ENCODE peak calls at places on chromosomes 3 and 15, in ten cellular contexts. One of them, this sample, is unnamed.

GRCh38 chr15:90265271-90266060 is at the start of gene NGRN:
- DNase-seq in uterus: peak; percentile 90
- DNase-seq in left lung: peak; percentile 95
- DNase-seq in AG04450: peak; percentile 53
- DNase-seq in endodermal cell: peak; percentile 92
- DNase-seq in body of pancreas: peak; percentile 92
- DNase-seq in suprapubic skin: peak; percentile 96
- DNase-seq in CD8-positive, alpha-beta memory T cell: peak; percentile 95
- DNase-seq in CD4-positive, alpha-beta memory T cell: peak; percentile 95
- DNase-seq in HCT116: peak; percentile 81
- DNase-seq in this sample: peak; percentile 43

GRCh38 chr3:82475306-82475705 is 713.9 kb upstream of the GBE1 start:
- DNase-seq in left lung: no peak
- DNase-seq in HCT116: no peak
- DNase-seq in AG04450: no peak
- DNase-seq in CD4-positive, alpha-beta memory T cell: no peak
- DNase-seq in suprapubic skin: no peak
- DNase-seq in body of pancreas: no peak
- DNase-seq in CD8-positive, alpha-beta memory T cell: no peak
- DNase-seq in uterus: no peak
- DNase-seq in endodermal cell: no peak
- DNase-seq in this sample: no peak

GRCh38 chr3:134040066-134040465 is 10.3 kb upstream of the SLCO2A1 start:
- DNase-seq in CD8-positive, alpha-beta memory T cell: no peak
- DNase-seq in uterus: no peak
- DNase-seq in body of pancreas: no peak
- DNase-seq in AG04450: no peak
- DNase-seq in HCT116: no peak
- DNase-seq in CD4-positive, alpha-beta memory T cell: no peak
- DNase-seq in suprapubic skin: no peak
- DNase-seq in endodermal cell: no peak
- DNase-seq in left lung: no peak
- DNase-seq in this sample: no peak

GRCh38 chr3:113167929-113168771 is 43.2 kb upstream of the BOC start:
- DNase-seq in endodermal cell: no peak
- DNase-seq in suprapubic skin: no peak
- DNase-seq in AG04450: no peak
- DNase-seq in uterus: peak; percentile 69
- DNase-seq in HCT116: no peak
- DNase-seq in left lung: no peak
- DNase-seq in CD8-positive, alpha-beta memory T cell: no peak
- DNase-seq in body of pancreas: no peak
- DNase-seq in CD4-positive, alpha-beta memory T cell: no peak
- DNase-seq in this sample: no peak

GRCh38 chr3:76638006-76638405 is 401.9 kb upstream of the ROBO2 start:
- DNase-seq in CD8-positive, alpha-beta memory T cell: no peak
- DNase-seq in AG04450: no peak
- DNase-seq in suprapubic skin: no peak
- DNase-seq in HCT116: no peak
- DNase-seq in uterus: no peak
- DNase-seq in body of pancreas: no peak
- DNase-seq in CD4-positive, alpha-beta memory T cell: no peak
- DNase-seq in left lung: no peak
- DNase-seq in endodermal cell: no peak
- DNase-seq in this sample: no peak

GRCh38 chr15:77684341-77685081 is 51.8 kb upstream of the LINGO1 start:
- DNase-seq in endodermal cell: no peak
- DNase-seq in HCT116: no peak
- DNase-seq in CD4-positive, alpha-beta memory T cell: no peak
- DNase-seq in uterus: no peak
- DNase-seq in suprapubic skin: no peak
- DNase-seq in body of pancreas: no peak
- DNase-seq in left lung: no peak
- DNase-seq in AG04450: no peak
- DNase-seq in CD8-positive, alpha-beta memory T cell: no peak
- DNase-seq in this sample: no peak

GRCh38 chr3:169299897-169300296 is 363.6 kb downstream of the MECOM start:
- DNase-seq in AG04450: no peak
- DNase-seq in CD4-positive, alpha-beta memory T cell: no peak
- DNase-seq in endodermal cell: no peak
- DNase-seq in left lung: no peak
- DNase-seq in uterus: no peak
- DNase-seq in suprapubic skin: no peak
- DNase-seq in CD8-positive, alpha-beta memory T cell: no peak
- DNase-seq in body of pancreas: no peak
- DNase-seq in HCT116: no peak
- DNase-seq in this sample: no peak

GRCh38 chr3:134651347-134652041 is 672 bp upstream of the KY start:
- DNase-seq in endodermal cell: no peak
- DNase-seq in body of pancreas: peak; percentile 11
- DNase-seq in uterus: peak; percentile 57
- DNase-seq in HCT116: no peak
- DNase-seq in suprapubic skin: peak; percentile 66
- DNase-seq in CD8-positive, alpha-beta memory T cell: no peak
- DNase-seq in CD4-positive, alpha-beta memory T cell: no peak
- DNase-seq in left lung: peak; percentile 62
- DNase-seq in AG04450: no peak
- DNase-seq in this sample: no peak

GRCh38 chr15:25501828-25502446 is 63.1 kb upstream of the UBE3A start:
- DNase-seq in suprapubic skin: no peak
- DNase-seq in uterus: no peak
- DNase-seq in endodermal cell: peak; percentile 68
- DNase-seq in AG04450: no peak
- DNase-seq in CD8-positive, alpha-beta memory T cell: peak; percentile 13
- DNase-seq in CD4-positive, alpha-beta memory T cell: no peak
- DNase-seq in left lung: no peak
- DNase-seq in body of pancreas: peak; percentile 25
- DNase-seq in HCT116: peak; percentile 27
- DNase-seq in this sample: no peak

GRCh38 chr3:110521019-110521418 is 550.6 kb upstream of the NECTIN3 start:
- DNase-seq in HCT116: peak; percentile 41
- DNase-seq in AG04450: peak; percentile 85
- DNase-seq in CD8-positive, alpha-beta memory T cell: no peak
- DNase-seq in uterus: no peak
- DNase-seq in CD4-positive, alpha-beta memory T cell: no peak
- DNase-seq in left lung: no peak
- DNase-seq in body of pancreas: no peak
- DNase-seq in endodermal cell: no peak
- DNase-seq in suprapubic skin: no peak
- DNase-seq in this sample: peak; percentile 27

DNA sequence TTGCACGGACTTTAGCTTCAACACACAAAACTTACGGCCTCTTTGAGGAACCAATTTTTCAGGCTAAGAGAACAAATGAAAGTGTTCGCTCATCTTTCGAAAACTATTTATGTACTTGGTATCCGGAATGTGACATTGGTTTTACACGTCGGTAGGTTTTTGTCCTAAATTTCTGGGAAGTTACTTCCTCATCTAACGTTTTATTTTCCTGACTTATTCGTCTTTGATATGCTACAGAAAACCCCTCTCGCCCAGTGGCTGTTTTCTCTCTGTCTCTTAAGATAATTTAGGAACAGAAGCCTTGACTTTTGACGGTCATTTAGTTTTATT is 879 bp upstream of the GREM1 start:
- DNase-seq in body of pancreas: no peak
- DNase-seq in uterus: no peak
- DNase-seq in CD8-positive, alpha-beta memory T cell: no peak
- DNase-seq in suprapubic skin: no peak
- DNase-seq in left lung: no peak
- DNase-seq in AG04450: no peak
- DNase-seq in CD4-positive, alpha-beta memory T cell: no peak
- DNase-seq in endodermal cell: no peak
- DNase-seq in HCT116: no peak
- DNase-seq in this sample: no peak
- H3K27ac ChIP-seq in body of pancreas: no peak overlapping the region
- H3K27ac ChIP-seq in uterus: peak overlapping the region; percentile 46
- H3K27ac ChIP-seq in CD8-positive, alpha-beta memory T cell: no peak overlapping the region
- H3K27ac ChIP-seq in suprapubic skin: peak overlapping the region; percentile 57
- H3K27ac ChIP-seq in left lung: no peak overlapping the region
- H3K27ac ChIP-seq in AG04450: peak overlapping the region; percentile 93
- H3K27ac ChIP-seq in CD4-positive, alpha-beta memory T cell: no peak overlapping the region
- H3K27ac ChIP-seq in endodermal cell: peak overlapping the region; percentile 27
- H3K27ac ChIP-seq in HCT116: no peak overlapping the region
- H3K27ac ChIP-seq in this sample: no peak overlapping the region

GRCh38 chr3:4714045-4714444 is 220.9 kb downstream of the ITPR1 start:
- DNase-seq in suprapubic skin: no peak
- DNase-seq in uterus: no peak
- DNase-seq in CD8-positive, alpha-beta memory T cell: no peak
- DNase-seq in AG04450: no peak
- DNase-seq in endodermal cell: no peak
- DNase-seq in body of pancreas: no peak
- DNase-seq in HCT116: no peak
- DNase-seq in left lung: no peak
- DNase-seq in CD4-positive, alpha-beta memory T cell: no peak
- DNase-seq in this sample: no peak

GRCh38 chr3:4712109-4712508 is 219.0 kb downstream of the ITPR1 start:
- DNase-seq in uterus: no peak
- DNase-seq in endodermal cell: no peak
- DNase-seq in AG04450: no peak
- DNase-seq in body of pancreas: peak; percentile 42
- DNase-seq in CD4-positive, alpha-beta memory T cell: no peak
- DNase-seq in CD8-positive, alpha-beta memory T cell: no peak
- DNase-seq in suprapubic skin: no peak
- DNase-seq in left lung: peak; percentile 81
- DNase-seq in HCT116: peak; percentile 21
- DNase-seq in this sample: peak; percentile 98

GRCh38 chr3:4710191-4710590 is 217.0 kb downstream of the ITPR1 start:
- DNase-seq in body of pancreas: no peak
- DNase-seq in CD8-positive, alpha-beta memory T cell: no peak
- DNase-seq in endodermal cell: no peak
- DNase-seq in suprapubic skin: no peak
- DNase-seq in uterus: no peak
- DNase-seq in CD4-positive, alpha-beta memory T cell: no peak
- DNase-seq in left lung: no peak
- DNase-seq in AG04450: no peak
- DNase-seq in HCT116: no peak
- DNase-seq in this sample: no peak

GRCh38 chr3:4709336-4709735 is 216.2 kb downstream of the ITPR1 start:
- DNase-seq in AG04450: no peak
- DNase-seq in body of pancreas: no peak
- DNase-seq in HCT116: no peak
- DNase-seq in CD8-positive, alpha-beta memory T cell: no peak
- DNase-seq in CD4-positive, alpha-beta memory T cell: no peak
- DNase-seq in endodermal cell: no peak
- DNase-seq in left lung: no peak
- DNase-seq in suprapubic skin: no peak
- DNase-seq in uterus: no peak
- DNase-seq in this sample: no peak

GRCh38 chr3:4711680-4711992 is 218.5 kb downstream of the ITPR1 start:
- DNase-seq in HCT116: no peak
- DNase-seq in suprapubic skin: no peak
- DNase-seq in CD4-positive, alpha-beta memory T cell: no peak
- DNase-seq in left lung: no peak
- DNase-seq in uterus: no peak
- DNase-seq in AG04450: no peak
- DNase-seq in CD8-positive, alpha-beta memory T cell: no peak
- DNase-seq in endodermal cell: no peak
- DNase-seq in body of pancreas: no peak
- DNase-seq in this sample: no peak
- H3K27ac ChIP-seq in HCT116: no peak overlapping the region
- H3K27ac ChIP-seq in suprapubic skin: peak overlapping the region; percentile 19
- H3K27ac ChIP-seq in CD4-positive, alpha-beta memory T cell: no peak overlapping the region
- H3K27ac ChIP-seq in left lung: peak overlapping the region; percentile 76
- H3K27ac ChIP-seq in uterus: peak overlapping the region; percentile 32
- H3K27ac ChIP-seq in AG04450: no peak overlapping the region
- H3K27ac ChIP-seq in CD8-positive, alpha-beta memory T cell: no peak overlapping the region
- H3K27ac ChIP-seq in endodermal cell: no peak overlapping the region
- H3K27ac ChIP-seq in body of pancreas: no peak overlapping the region
- H3K27ac ChIP-seq in this sample: peak overlapping the region; percentile 81

GRCh38 chr3:180912304-180913226 is at the start of gene FXR1:
- DNase-seq in CD4-positive, alpha-beta memory T cell: peak; percentile 91
- DNase-seq in CD8-positive, alpha-beta memory T cell: peak; percentile 89
- DNase-seq in AG04450: peak; percentile 46
- DNase-seq in left lung: peak; percentile 94
- DNase-seq in HCT116: peak; percentile 81
- DNase-seq in endodermal cell: peak; percentile 99
- DNase-seq in body of pancreas: peak; percentile 93
- DNase-seq in uterus: peak; percentile 79
- DNase-seq in suprapubic skin: peak; percentile 94
- DNase-seq in this sample: peak; percentile 36

GRCh38 chr3:180913582-180914404 is 1.3 kb downstream of the FXR1 start:
- DNase-seq in CD4-positive, alpha-beta memory T cell: no peak
- DNase-seq in uterus: no peak
- DNase-seq in HCT116: no peak
- DNase-seq in body of pancreas: no peak
- DNase-seq in left lung: no peak
- DNase-seq in CD8-positive, alpha-beta memory T cell: no peak
- DNase-seq in AG04450: no peak
- DNase-seq in endodermal cell: no peak
- DNase-seq in suprapubic skin: no peak
- DNase-seq in this sample: no peak

GRCh38 chr3:180923561-180923960 is 11.1 kb downstream of the FXR1 start:
- DNase-seq in AG04450: no peak
- DNase-seq in CD4-positive, alpha-beta memory T cell: no peak
- DNase-seq in body of pancreas: no peak
- DNase-seq in uterus: no peak
- DNase-seq in CD8-positive, alpha-beta memory T cell: no peak
- DNase-seq in HCT116: no peak
- DNase-seq in endodermal cell: no peak
- DNase-seq in left lung: no peak
- DNase-seq in suprapubic skin: no peak
- DNase-seq in this sample: no peak

GRCh38 chr3:180922242-180922641 is 9.8 kb downstream of the FXR1 start:
- DNase-seq in HCT116: no peak
- DNase-seq in CD8-positive, alpha-beta memory T cell: no peak
- DNase-seq in body of pancreas: no peak
- DNase-seq in CD4-positive, alpha-beta memory T cell: no peak
- DNase-seq in uterus: no peak
- DNase-seq in left lung: no peak
- DNase-seq in suprapubic skin: no peak
- DNase-seq in endodermal cell: no peak
- DNase-seq in AG04450: no peak
- DNase-seq in this sample: no peak

DNA sequence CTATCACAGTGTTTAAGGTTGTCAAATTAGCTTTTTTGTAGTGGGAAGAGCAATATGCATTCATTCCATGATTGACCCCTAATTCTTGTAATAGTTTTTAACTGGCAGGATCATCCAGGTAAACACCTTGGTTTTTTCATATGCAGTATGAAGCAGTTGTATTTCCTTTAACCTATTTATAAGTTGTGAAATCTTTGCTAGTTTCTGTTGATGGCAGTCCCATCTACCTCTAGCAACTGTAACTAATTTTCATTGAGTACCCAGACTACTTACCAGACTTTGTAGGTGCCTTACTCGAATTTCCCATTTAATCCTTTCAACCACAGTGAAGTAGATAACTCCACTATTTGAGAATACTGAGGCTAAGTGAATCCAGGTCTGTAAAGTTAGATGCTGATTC is 6.1 kb downstream of the FXR1 start:
- DNase-seq in suprapubic skin: no peak
- DNase-seq in body of pancreas: no peak
- DNase-seq in left lung: no peak
- DNase-seq in CD4-positive, alpha-beta memory T cell: no peak
- DNase-seq in endodermal cell: no peak
- DNase-seq in AG04450: no peak
- DNase-seq in HCT116: no peak
- DNase-seq in CD8-positive, alpha-beta memory T cell: no peak
- DNase-seq in uterus: no peak
- DNase-seq in this sample: no peak
- H3K27ac ChIP-seq in suprapubic skin: no peak overlapping the region
- H3K27ac ChIP-seq in body of pancreas: no peak overlapping the region
- H3K27ac ChIP-seq in left lung: no peak overlapping the region
- H3K27ac ChIP-seq in CD4-positive, alpha-beta memory T cell: no peak overlapping the region
- H3K27ac ChIP-seq in endodermal cell: no peak overlapping the region
- H3K27ac ChIP-seq in AG04450: no peak overlapping the region
- H3K27ac ChIP-seq in HCT116: no peak overlapping the region
- H3K27ac ChIP-seq in CD8-positive, alpha-beta memory T cell: no peak overlapping the region
- H3K27ac ChIP-seq in uterus: no peak overlapping the region
- H3K27ac ChIP-seq in this sample: no peak overlapping the region

GRCh38 chr3:186930639-186931486 is 537 bp downstream of the ST6GAL1 start:
- DNase-seq in suprapubic skin: no peak
- DNase-seq in CD8-positive, alpha-beta memory T cell: peak; percentile 76
- DNase-seq in body of pancreas: peak; percentile 58
- DNase-seq in AG04450: no peak
- DNase-seq in HCT116: peak; percentile 42
- DNase-seq in uterus: peak; percentile 41
- DNase-seq in left lung: peak; percentile 77
- DNase-seq in CD4-positive, alpha-beta memory T cell: peak; percentile 84
- DNase-seq in endodermal cell: peak; percentile 95
- DNase-seq in this sample: no peak
- H3K27ac ChIP-seq in suprapubic skin: peak overlapping the region; percentile 85
- H3K27ac ChIP-seq in CD8-positive, alpha-beta memory T cell: peak overlapping the region; percentile 85
- H3K27ac ChIP-seq in body of pancreas: peak overlapping the region; percentile 80
- H3K27ac ChIP-seq in AG04450: peak overlapping the region; percentile 39
- H3K27ac ChIP-seq in HCT116: peak overlapping the region; percentile 61
- H3K27ac ChIP-seq in uterus: peak overlapping the region; percentile 91
- H3K27ac ChIP-seq in left lung: peak overlapping the region; percentile 84
- H3K27ac ChIP-seq in CD4-positive, alpha-beta memory T cell: peak overlapping the region; percentile 81
- H3K27ac ChIP-seq in endodermal cell: peak overlapping the region; percentile 92
- H3K27ac ChIP-seq in this sample: peak overlapping the region; percentile 21

This sample was measured in epithelial cell of prostate.